ENCODE peak calls at places on chromosomes 5 and 9, in six cellular contexts. J, K, B, R, A and L are unnamed samples.

GRCh38 chr5:82425591-82425990 is 147.4 kb upstream of the RPS23 start:
- DNase-seq in J (no peak), K (no peak), B (no peak), R (no peak), A (no peak), L (no peak)

GRCh38 chr5:175027390-175027789 is 303.0 kb downstream of the MSX2 start:
- DNase-seq in J (peak; percentile 23), K (no peak), B (no peak), R (no peak), A (no peak), L (no peak)

GRCh38 chr5:110335361-110336046 is 391.0 kb downstream of the TMEM232 start:
- DNase-seq in J (no peak), K (no peak), B (no peak), R (no peak), A (no peak), L (no peak)

GRCh38 chr5:174307031-174307408 is 261.5 kb downstream of the NSG2 start:
- DNase-seq in J (peak; percentile 29), K (no peak), B (no peak), R (no peak), A (no peak), L (no peak)

GRCh38 chr5:6359534-6359933 is 18.8 kb downstream of the MED10 start:
- DNase-seq in J (peak; percentile 58), K (no peak), B (no peak), R (no peak), A (no peak), L (no peak)

GRCh38 chr5:59241119-59241518 is 652.4 kb downstream of the PDE4D start:
- DNase-seq in J (no peak), K (no peak), B (no peak), R (no peak), A (no peak), L (no peak)

GRCh38 chr9:127968717-127969383 is 11.9 kb downstream of the EEIG1 start:
- DNase-seq in J (no peak), K (no peak), B (no peak), R (no peak), A (peak; percentile 67), L (no peak)

GRCh38 chr5:96876292-96876850 is at the start of gene ERAP2:
- DNase-seq in J (no peak), K (peak; percentile 37), B (no peak), R (peak; percentile 25), A (peak; percentile 49), L (no peak)

GRCh38 chr5:1874348-1874747 is 8.4 kb downstream of the IRX4 start:
- DNase-seq in J (no peak), K (no peak), B (no peak), R (no peak), A (no peak), L (no peak)

GRCh38 chr9:132662152-132662945 is 7.4 kb downstream of the DDX31 start:
- DNase-seq in J (no peak), K (no peak), B (no peak), R (no peak), A (no peak), L (no peak)

GRCh38 chr9:95620296-95620695 is 103.5 kb upstream of the PTCH1 start:
- DNase-seq in J (peak; percentile 45), K (no peak), B (no peak), R (no peak), A (no peak), L (no peak)

GRCh38 chr5:59583810-59584562 is 309.5 kb downstream of the PDE4D start:
- DNase-seq in J (no peak), K (no peak), B (no peak), R (no peak), A (no peak), L (peak; percentile 83)

GRCh38 chr5:172637122-172637580 is 3.9 kb upstream of the NEURL1B start:
- DNase-seq in J (peak; percentile 91), K (no peak), B (no peak), R (no peak), A (no peak), L (peak; percentile 52)

GRCh38 chr9:35696520-35697215 is 6.9 kb upstream of the TPM2 start:
- DNase-seq in J (no peak), K (no peak), B (peak; percentile 46), R (peak; percentile 59), A (peak; percentile 80), L (no peak)

GRCh38 chr9:130128251-130128650 is 44.0 kb upstream of the NCS1 start:
- DNase-seq in J (no peak), K (peak; percentile 56), B (peak; percentile 72), R (no peak), A (no peak), L (no peak)

GRCh38 chr5:61311836-61312808 is 19.9 kb upstream of the ZSWIM6 start:
- DNase-seq in J (no peak), K (no peak), B (no peak), R (no peak), A (no peak), L (no peak)

GRCh38 chr5:116395178-116395577 is 179.4 kb downstream of the SEMA6A start:
- DNase-seq in J (no peak), K (no peak), B (no peak), R (no peak), A (no peak), L (no peak)

GRCh38 chr9:97985058-97985861 is 2.1 kb downstream of the ANP32B start:
- DNase-seq in J (no peak), K (no peak), B (no peak), R (no peak), A (peak; percentile 24), L (no peak)

GRCh38 chr9:99896119-99896518 is 10.3 kb upstream of the STX17 start:
- DNase-seq in J (no peak), K (no peak), B (no peak), R (no peak), A (no peak), L (no peak)

GRCh38 chr5:177306674-177307543 is 3.3 kb downstream of the PRELID1 start:
- DNase-seq in J (no peak), K (no peak), B (no peak), R (no peak), A (no peak), L (no peak)

GRCh38 chr5:147560982-147561381 is 51.1 kb upstream of the DPYSL3 start:
- DNase-seq in J (no peak), K (no peak), B (no peak), R (no peak), A (no peak), L (no peak)

GRCh38 chr5:13991365-13991764 is 46.9 kb upstream of the DNAH5 start:
- DNase-seq in J (no peak), K (no peak), B (no peak), R (no peak), A (no peak), L (no peak)

GRCh38 chr5:54443264-54443663 is 12.2 kb upstream of the HSPB3 start:
- DNase-seq in J (no peak), K (peak; percentile 2), B (no peak), R (peak; percentile 15), A (peak; percentile 27), L (no peak)

GRCh38 chr9:99055384-99055783 is 49.5 kb upstream of the TGFBR1 start:
- DNase-seq in J (no peak), K (no peak), B (no peak), R (peak; percentile 19), A (no peak), L (no peak)

GRCh38 chr5:158373623-158374375 is 514.9 kb upstream of the CLINT1 start:
- DNase-seq in J (no peak), K (no peak), B (no peak), R (no peak), A (no peak), L (no peak)

GRCh38 chr5:74240783-74241750 is 399.5 kb downstream of the ENC1 start:
- DNase-seq in J (no peak), K (no peak), B (no peak), R (no peak), A (no peak), L (peak; percentile 55)

DNA sequence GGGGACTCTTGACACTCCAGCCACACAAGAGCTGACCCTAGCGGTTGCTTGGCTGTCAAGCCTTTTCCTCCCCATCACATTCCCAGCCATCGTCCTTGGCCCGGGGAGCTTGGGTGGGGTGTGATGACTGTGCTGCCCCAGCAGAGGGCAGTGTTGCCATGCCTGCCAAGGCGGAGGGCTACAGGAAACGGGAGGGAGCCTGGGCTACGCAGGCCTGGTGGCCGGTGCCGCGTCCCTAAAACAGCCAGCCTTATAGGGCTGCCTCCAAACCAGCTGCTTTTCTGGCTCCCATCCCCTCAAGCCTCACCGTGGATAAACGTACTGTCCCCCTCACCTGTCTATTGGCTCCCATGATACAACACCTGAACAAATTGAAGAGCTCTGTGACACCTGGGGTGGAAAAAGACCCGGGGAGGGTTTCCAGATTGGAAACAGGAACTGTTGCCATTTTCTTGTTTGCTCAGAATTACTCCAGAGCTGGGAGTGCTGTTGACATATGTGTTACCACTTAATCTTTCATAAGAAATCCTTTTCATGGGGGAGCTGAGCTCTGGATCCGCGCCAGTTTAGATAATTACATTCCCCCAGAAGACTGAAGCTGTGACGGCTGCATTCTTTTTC is 72.8 kb upstream of the ASTN2 start:
- DNase-seq in J (peak; percentile 92), K (peak; percentile 48), B (peak; percentile 25), R (peak; percentile 72), A (peak; percentile 44), L (peak; percentile 40)
- TF ChIP-seq CTCF in J (peak; percentile 63), K (peak; percentile 99), B (peak; percentile 66), R (peak; percentile 100), A (peak; percentile 65), L (peak; percentile 98)

GRCh38 chr9:134642385-134643181 is 980 bp downstream of the COL5A1 start:
- DNase-seq in J (peak; percentile 94), K (no peak), B (no peak), R (no peak), A (peak; percentile 64), L (no peak)
- TF ChIP-seq CTCF in J (no peak), K (no peak), B (no peak), R (no peak), A (peak; percentile 38), L (no peak)

GRCh38 chr5:179870952-179871351 is 12.3 kb upstream of the MRNIP start:
- DNase-seq in J (no peak), K (no peak), B (no peak), R (no peak), A (no peak), L (no peak)

GRCh38 chr5:179871506-179871905 is 12.9 kb upstream of the MRNIP start:
- DNase-seq in J (no peak), K (no peak), B (no peak), R (no peak), A (no peak), L (no peak)

GRCh38 chr5:179869101-179869500 is 10.5 kb upstream of the MRNIP start:
- DNase-seq in J (no peak), K (no peak), B (no peak), R (no peak), A (no peak), L (no peak)

GRCh38 chr5:179869641-179870402 is 11.2 kb upstream of the MRNIP start:
- DNase-seq in J (no peak), K (no peak), B (no peak), R (no peak), A (no peak), L (no peak)

GRCh38 chr5:179870403-179870903 is 11.8 kb upstream of the MRNIP start:
- DNase-seq in J (no peak), K (no peak), B (no peak), R (peak; percentile 29), A (peak; percentile 56), L (peak; percentile 15)
- TF ChIP-seq CTCF in J (no peak), K (peak; percentile 19), B (no peak), R (peak; percentile 70), A (peak; percentile 30), L (peak; percentile 41)

DNA sequence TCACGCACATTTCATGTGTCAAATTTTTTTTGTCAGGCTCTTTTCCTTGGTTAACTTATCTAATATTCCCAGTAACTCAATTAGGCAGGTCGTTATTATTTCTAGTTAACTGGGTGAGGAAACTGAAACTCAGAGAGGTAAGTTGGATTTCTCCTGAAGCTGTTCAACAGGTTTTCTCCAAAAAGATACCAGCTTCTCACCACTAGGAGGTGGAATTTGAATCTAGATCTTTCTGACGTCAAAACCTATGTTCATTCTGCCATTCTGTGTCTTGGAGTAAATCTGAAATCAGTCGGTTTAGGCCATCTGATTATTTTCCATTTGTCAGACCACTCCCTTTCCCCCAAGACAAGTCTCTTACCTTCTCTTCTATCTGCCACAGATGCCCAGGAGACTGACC is 572.9 kb downstream of the ACTL7B start:
- DNase-seq in J (no peak), K (no peak), B (no peak), R (peak; percentile 6), A (no peak), L (no peak)
- TF ChIP-seq CTCF in J (no peak), K (peak; percentile 29), B (no peak), R (peak; percentile 12), A (peak; percentile 14), L (peak; percentile 29)